ENCODE peak calls at places on chromosomes 2 and 18, in eight cellular contexts. One of them, this sample, is unnamed.

GRCh38 chr2:126921066-126921465 is 22.4 kb downstream of the TEX51 start:
- DNase-seq in fibroblast of pulmonary artery: no peak
- DNase-seq in fibroblast of mammary gland: no peak
- DNase-seq in DND-41: no peak
- DNase-seq in fibroblast of lung: no peak
- DNase-seq in esophagus squamous epithelium: no peak
- DNase-seq in uterus: no peak
- DNase-seq in endothelial cell of umbilical vein: no peak
- DNase-seq in this sample: no peak

GRCh38 chr18:46386788-46387187 is 270.2 kb downstream of the LOXHD1 start:
- DNase-seq in DND-41: no peak
- DNase-seq in fibroblast of lung: peak; percentile 24
- DNase-seq in esophagus squamous epithelium: no peak
- DNase-seq in fibroblast of pulmonary artery: no peak
- DNase-seq in fibroblast of mammary gland: no peak
- DNase-seq in uterus: no peak
- DNase-seq in endothelial cell of umbilical vein: no peak
- DNase-seq in this sample: peak; percentile 30

GRCh38 chr2:1704606-1705556 is 39.4 kb downstream of the PXDN start:
- DNase-seq in fibroblast of lung: no peak
- DNase-seq in endothelial cell of umbilical vein: no peak
- DNase-seq in DND-41: no peak
- DNase-seq in fibroblast of mammary gland: no peak
- DNase-seq in esophagus squamous epithelium: no peak
- DNase-seq in fibroblast of pulmonary artery: peak; percentile 46
- DNase-seq in uterus: no peak
- DNase-seq in this sample: peak; percentile 88

GRCh38 chr2:127859712-127860085 is 1.7 kb upstream of the POLR2D start:
- DNase-seq in fibroblast of mammary gland: no peak
- DNase-seq in endothelial cell of umbilical vein: no peak
- DNase-seq in fibroblast of pulmonary artery: no peak
- DNase-seq in uterus: no peak
- DNase-seq in esophagus squamous epithelium: no peak
- DNase-seq in fibroblast of lung: no peak
- DNase-seq in DND-41: no peak
- DNase-seq in this sample: no peak

GRCh38 chr2:186068154-186068826 is 329.7 kb downstream of the FSIP2 start:
- DNase-seq in esophagus squamous epithelium: no peak
- DNase-seq in fibroblast of lung: peak; percentile 12
- DNase-seq in endothelial cell of umbilical vein: no peak
- DNase-seq in uterus: no peak
- DNase-seq in fibroblast of mammary gland: peak; percentile 12
- DNase-seq in fibroblast of pulmonary artery: no peak
- DNase-seq in DND-41: no peak
- DNase-seq in this sample: peak; percentile 100

GRCh38 chr2:229714080-229714735 is at the start of gene DNER:
- DNase-seq in endothelial cell of umbilical vein: no peak
- DNase-seq in esophagus squamous epithelium: no peak
- DNase-seq in fibroblast of lung: no peak
- DNase-seq in fibroblast of pulmonary artery: no peak
- DNase-seq in DND-41: no peak
- DNase-seq in fibroblast of mammary gland: no peak
- DNase-seq in uterus: no peak
- DNase-seq in this sample: peak; percentile 42

GRCh38 chr2:233480490-233481202 is 85.9 kb downstream of the USP40 start:
- DNase-seq in esophagus squamous epithelium: no peak
- DNase-seq in endothelial cell of umbilical vein: peak; percentile 13
- DNase-seq in fibroblast of mammary gland: no peak
- DNase-seq in fibroblast of pulmonary artery: no peak
- DNase-seq in fibroblast of lung: peak; percentile 70
- DNase-seq in DND-41: no peak
- DNase-seq in uterus: no peak
- DNase-seq in this sample: peak; percentile 43

GRCh38 chr2:187215576-187216240 is 232.3 kb downstream of the CALCRL start:
- DNase-seq in fibroblast of mammary gland: peak; percentile 45
- DNase-seq in fibroblast of pulmonary artery: peak; percentile 12
- DNase-seq in esophagus squamous epithelium: no peak
- DNase-seq in endothelial cell of umbilical vein: no peak
- DNase-seq in fibroblast of lung: peak; percentile 84
- DNase-seq in DND-41: no peak
- DNase-seq in uterus: no peak
- DNase-seq in this sample: peak; percentile 40

GRCh38 chr2:232540441-232541041 is 1.0 kb downstream of the CHRNG start:
- DNase-seq in DND-41: no peak
- DNase-seq in fibroblast of pulmonary artery: no peak
- DNase-seq in fibroblast of lung: no peak
- DNase-seq in endothelial cell of umbilical vein: no peak
- DNase-seq in fibroblast of mammary gland: no peak
- DNase-seq in uterus: peak; percentile 7
- DNase-seq in esophagus squamous epithelium: no peak
- DNase-seq in this sample: no peak

GRCh38 chr2:212245868-212246267 is 292.7 kb downstream of the ERBB4 start:
- DNase-seq in fibroblast of lung: no peak
- DNase-seq in DND-41: no peak
- DNase-seq in fibroblast of mammary gland: no peak
- DNase-seq in uterus: no peak
- DNase-seq in fibroblast of pulmonary artery: no peak
- DNase-seq in endothelial cell of umbilical vein: no peak
- DNase-seq in esophagus squamous epithelium: no peak
- DNase-seq in this sample: no peak

GRCh38 chr18:32980896-32981295 is 208.1 kb upstream of the KLHL14 start:
- DNase-seq in esophagus squamous epithelium: no peak
- DNase-seq in fibroblast of pulmonary artery: no peak
- DNase-seq in DND-41: no peak
- DNase-seq in fibroblast of mammary gland: no peak
- DNase-seq in endothelial cell of umbilical vein: no peak
- DNase-seq in uterus: no peak
- DNase-seq in fibroblast of lung: peak; percentile 54
- DNase-seq in this sample: no peak

GRCh38 chr2:84619784-84620371 is 103.6 kb downstream of the DNAH6 start:
- DNase-seq in esophagus squamous epithelium: no peak
- DNase-seq in uterus: no peak
- DNase-seq in fibroblast of pulmonary artery: no peak
- DNase-seq in fibroblast of mammary gland: no peak
- DNase-seq in endothelial cell of umbilical vein: no peak
- DNase-seq in fibroblast of lung: no peak
- DNase-seq in DND-41: no peak
- DNase-seq in this sample: no peak

GRCh38 chr2:240522406-240522805 is 35.4 kb downstream of the ANKMY1 start:
- DNase-seq in endothelial cell of umbilical vein: no peak
- DNase-seq in DND-41: no peak
- DNase-seq in esophagus squamous epithelium: no peak
- DNase-seq in uterus: no peak
- DNase-seq in fibroblast of pulmonary artery: no peak
- DNase-seq in fibroblast of mammary gland: no peak
- DNase-seq in fibroblast of lung: no peak
- DNase-seq in this sample: no peak
- H3K4me3 ChIP-seq in endothelial cell of umbilical vein: no peak overlapping the region
- H3K4me3 ChIP-seq in DND-41: no peak overlapping the region
- H3K4me3 ChIP-seq in esophagus squamous epithelium: no peak overlapping the region
- H3K4me3 ChIP-seq in uterus: no peak overlapping the region
- H3K4me3 ChIP-seq in fibroblast of pulmonary artery: no peak overlapping the region
- H3K4me3 ChIP-seq in fibroblast of mammary gland: no peak overlapping the region
- H3K4me3 ChIP-seq in fibroblast of lung: no peak overlapping the region
- H3K4me3 ChIP-seq in this sample: no peak overlapping the region

GRCh38 chr18:27184115-27185024 is 738 bp downstream of the CHST9 start:
- DNase-seq in esophagus squamous epithelium: no peak
- DNase-seq in DND-41: no peak
- DNase-seq in fibroblast of lung: no peak
- DNase-seq in fibroblast of mammary gland: no peak
- DNase-seq in uterus: no peak
- DNase-seq in fibroblast of pulmonary artery: no peak
- DNase-seq in endothelial cell of umbilical vein: no peak
- DNase-seq in this sample: peak; percentile 9
- H3K4me3 ChIP-seq in esophagus squamous epithelium: peak overlapping the region; percentile 41
- H3K4me3 ChIP-seq in DND-41: no peak overlapping the region
- H3K4me3 ChIP-seq in fibroblast of lung: no peak overlapping the region
- H3K4me3 ChIP-seq in fibroblast of mammary gland: no peak overlapping the region
- H3K4me3 ChIP-seq in uterus: no peak overlapping the region
- H3K4me3 ChIP-seq in fibroblast of pulmonary artery: no peak overlapping the region
- H3K4me3 ChIP-seq in endothelial cell of umbilical vein: no peak overlapping the region
- H3K4me3 ChIP-seq in this sample: peak overlapping the region; percentile 58

GRCh38 chr2:188976545-188977268 is 2.5 kb downstream of the COL3A1 start:
- DNase-seq in fibroblast of mammary gland: peak; percentile 84
- DNase-seq in endothelial cell of umbilical vein: peak; percentile 65
- DNase-seq in fibroblast of pulmonary artery: peak; percentile 81
- DNase-seq in uterus: no peak
- DNase-seq in DND-41: no peak
- DNase-seq in fibroblast of lung: peak; percentile 54
- DNase-seq in esophagus squamous epithelium: no peak
- DNase-seq in this sample: no peak
- H3K4me3 ChIP-seq in fibroblast of mammary gland: peak overlapping the region; percentile 85
- H3K4me3 ChIP-seq in endothelial cell of umbilical vein: no peak overlapping the region
- H3K4me3 ChIP-seq in fibroblast of pulmonary artery: peak overlapping the region; percentile 84
- H3K4me3 ChIP-seq in uterus: peak overlapping the region; percentile 58
- H3K4me3 ChIP-seq in DND-41: no peak overlapping the region
- H3K4me3 ChIP-seq in fibroblast of lung: peak overlapping the region; percentile 83
- H3K4me3 ChIP-seq in esophagus squamous epithelium: peak overlapping the region; percentile 10
- H3K4me3 ChIP-seq in this sample: no peak overlapping the region

DNA sequence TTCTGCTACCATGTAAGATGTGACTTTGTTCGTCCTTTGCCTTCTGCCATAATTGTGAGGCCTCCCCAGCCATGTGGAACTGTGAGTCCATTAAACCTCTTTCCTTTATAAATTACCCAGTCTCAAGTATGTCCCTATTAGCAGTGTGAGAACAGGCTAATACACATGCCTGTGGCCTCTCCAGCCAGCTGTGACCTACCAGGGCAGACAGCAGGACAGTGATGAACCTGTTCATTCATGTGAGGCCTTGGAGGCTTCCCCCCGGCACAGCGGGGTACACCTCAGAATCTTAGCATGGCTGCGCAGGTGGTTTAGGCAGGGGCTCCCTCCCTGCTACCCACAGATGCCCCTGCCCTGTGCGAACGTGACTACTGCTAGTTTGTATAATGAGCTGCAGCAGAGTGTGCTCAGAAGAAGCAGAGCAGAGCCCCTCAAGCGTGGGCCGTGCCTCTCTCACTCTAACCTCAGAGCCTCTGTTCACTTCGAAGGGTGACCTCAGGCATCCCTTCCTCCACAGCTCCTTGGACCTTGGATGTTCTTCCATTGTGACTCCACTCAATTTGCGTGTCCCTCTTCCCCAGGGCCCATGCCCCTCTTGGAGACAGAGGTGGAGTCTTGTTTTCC is 161.5 kb downstream of the CTIF start:
- DNase-seq in fibroblast of pulmonary artery: no peak
- DNase-seq in DND-41: no peak
- DNase-seq in fibroblast of mammary gland: no peak
- DNase-seq in fibroblast of lung: no peak
- DNase-seq in uterus: no peak
- DNase-seq in esophagus squamous epithelium: no peak
- DNase-seq in endothelial cell of umbilical vein: no peak
- DNase-seq in this sample: no peak
- H3K4me3 ChIP-seq in fibroblast of pulmonary artery: no peak overlapping the region
- H3K4me3 ChIP-seq in DND-41: no peak overlapping the region
- H3K4me3 ChIP-seq in fibroblast of mammary gland: no peak overlapping the region
- H3K4me3 ChIP-seq in fibroblast of lung: no peak overlapping the region
- H3K4me3 ChIP-seq in uterus: no peak overlapping the region
- H3K4me3 ChIP-seq in esophagus squamous epithelium: no peak overlapping the region
- H3K4me3 ChIP-seq in endothelial cell of umbilical vein: no peak overlapping the region
- H3K4me3 ChIP-seq in this sample: no peak overlapping the region

GRCh38 chr2:73414651-73415050 is 29.0 kb downstream of the ALMS1 start:
- DNase-seq in uterus: no peak
- DNase-seq in esophagus squamous epithelium: no peak
- DNase-seq in endothelial cell of umbilical vein: no peak
- DNase-seq in fibroblast of lung: peak; percentile 86
- DNase-seq in fibroblast of pulmonary artery: peak; percentile 35
- DNase-seq in DND-41: no peak
- DNase-seq in fibroblast of mammary gland: peak; percentile 24
- DNase-seq in this sample: no peak

GRCh38 chr2:73423913-73424312 is 38.3 kb downstream of the ALMS1 start:
- DNase-seq in fibroblast of pulmonary artery: no peak
- DNase-seq in uterus: no peak
- DNase-seq in DND-41: no peak
- DNase-seq in esophagus squamous epithelium: no peak
- DNase-seq in endothelial cell of umbilical vein: no peak
- DNase-seq in fibroblast of mammary gland: no peak
- DNase-seq in fibroblast of lung: no peak
- DNase-seq in this sample: no peak

GRCh38 chr2:73415906-73416305 is 30.3 kb downstream of the ALMS1 start:
- DNase-seq in fibroblast of pulmonary artery: no peak
- DNase-seq in fibroblast of lung: peak; percentile 34
- DNase-seq in fibroblast of mammary gland: peak; percentile 21
- DNase-seq in DND-41: no peak
- DNase-seq in endothelial cell of umbilical vein: no peak
- DNase-seq in uterus: no peak
- DNase-seq in esophagus squamous epithelium: no peak
- DNase-seq in this sample: no peak

GRCh38 chr2:73418343-73418742 is 32.7 kb downstream of the ALMS1 start:
- DNase-seq in DND-41: no peak
- DNase-seq in endothelial cell of umbilical vein: no peak
- DNase-seq in esophagus squamous epithelium: no peak
- DNase-seq in fibroblast of mammary gland: peak; percentile 86
- DNase-seq in uterus: peak; percentile 82
- DNase-seq in fibroblast of pulmonary artery: peak; percentile 96
- DNase-seq in fibroblast of lung: peak; percentile 92
- DNase-seq in this sample: no peak
- H3K4me3 ChIP-seq in DND-41: no peak overlapping the region
- H3K4me3 ChIP-seq in endothelial cell of umbilical vein: no peak overlapping the region
- H3K4me3 ChIP-seq in esophagus squamous epithelium: no peak overlapping the region
- H3K4me3 ChIP-seq in fibroblast of mammary gland: no peak overlapping the region
- H3K4me3 ChIP-seq in uterus: no peak overlapping the region
- H3K4me3 ChIP-seq in fibroblast of pulmonary artery: no peak overlapping the region
- H3K4me3 ChIP-seq in fibroblast of lung: no peak overlapping the region
- H3K4me3 ChIP-seq in this sample: no peak overlapping the region

DNA sequence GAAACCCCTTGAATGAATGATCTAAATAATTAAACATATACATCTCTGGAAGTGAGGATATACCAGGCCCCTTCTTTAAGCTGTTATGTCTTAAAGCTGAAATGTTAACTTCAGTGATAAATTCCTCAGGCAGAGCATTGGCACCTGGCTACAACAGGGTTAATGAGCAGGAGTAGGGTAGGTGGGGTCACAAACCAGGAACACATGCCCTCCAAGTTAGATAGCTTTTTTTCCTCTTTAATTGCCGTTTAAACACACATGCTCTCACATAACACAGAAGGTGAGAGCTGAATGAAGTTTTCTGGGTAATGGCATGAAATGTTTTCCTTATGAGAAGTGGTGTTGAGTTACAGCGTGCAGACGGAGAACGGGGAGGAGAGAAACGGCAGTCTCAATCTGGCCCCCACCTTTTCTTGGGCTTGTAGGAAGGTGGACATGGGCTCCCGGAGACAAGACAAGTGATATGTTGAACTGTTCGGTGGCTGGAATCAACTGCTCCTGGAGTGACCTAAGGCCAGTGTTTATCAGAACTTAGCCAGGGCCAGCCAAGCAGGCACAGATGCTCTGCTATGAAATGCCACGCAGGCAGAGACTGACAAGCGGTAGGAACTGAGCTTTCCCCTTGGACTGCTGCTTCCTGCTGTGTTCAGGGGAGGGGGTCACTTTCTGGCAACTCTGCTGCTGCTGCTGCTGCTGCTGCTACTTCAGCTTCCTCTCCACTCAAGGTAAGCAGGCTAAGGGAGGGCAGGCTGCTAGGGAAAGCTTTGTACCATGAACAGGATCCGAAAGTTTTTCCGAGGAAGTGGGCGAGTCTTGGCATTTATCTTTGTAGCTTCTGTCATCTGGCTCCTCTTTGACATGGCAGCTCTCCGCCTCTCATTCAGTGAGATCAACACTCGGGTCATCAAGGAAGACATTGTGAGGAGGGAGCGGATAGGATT is at the start of gene GALNT5:
- DNase-seq in endothelial cell of umbilical vein: no peak
- DNase-seq in DND-41: no peak
- DNase-seq in fibroblast of pulmonary artery: peak; percentile 37
- DNase-seq in uterus: no peak
- DNase-seq in fibroblast of lung: peak; percentile 81
- DNase-seq in esophagus squamous epithelium: no peak
- DNase-seq in fibroblast of mammary gland: peak; percentile 64
- DNase-seq in this sample: peak; percentile 38
- H3K4me3 ChIP-seq in endothelial cell of umbilical vein: no peak within 1 kb of the TSS
- H3K4me3 ChIP-seq in DND-41: no peak within 1 kb of the TSS
- H3K4me3 ChIP-seq in fibroblast of pulmonary artery: peak within 1 kb of the TSS; percentile 12
- H3K4me3 ChIP-seq in uterus: no peak within 1 kb of the TSS
- H3K4me3 ChIP-seq in fibroblast of lung: peak within 1 kb of the TSS; percentile 76
- H3K4me3 ChIP-seq in esophagus squamous epithelium: peak within 1 kb of the TSS; percentile 25
- H3K4me3 ChIP-seq in fibroblast of mammary gland: peak within 1 kb of the TSS; percentile 56
- H3K4me3 ChIP-seq in this sample: peak within 1 kb of the TSS; percentile 48